ENCODE peak calls at places on chromosome 3, in seven cellular contexts. S is adrenal gland, T is islet precursor cell, A is SK-N-SH, Q is EL, O is MM.1S, W is GM13977. P is an unnamed sample.

GRCh38 chr3:172713316-172713715 is 2.4 kb upstream of the NCEH1 start:
- DNase-seq in S (no peak), T (no peak), A (no peak), Q (no peak), O (no peak), W (no peak), P (no peak)

GRCh38 chr3:131277836-131278497 is 103.6 kb upstream of the NUDT16 start:
- DNase-seq in S (no peak), T (no peak), A (no peak), Q (peak), O (no peak), W (no peak), P (no peak)

GRCh38 chr3:45915518-45916231 is 27.6 kb upstream of the CXCR6 start:
- DNase-seq in S (peak), T (peak), A (no peak), Q (peak), O (peak), W (peak), P (no peak)

GRCh38 chr3:23489338-23490158 is 286.4 kb downstream of the UBE2E2 start:
- DNase-seq in S (no peak), T (no peak), A (no peak), Q (peak), O (no peak), W (no peak), P (no peak)

GRCh38 chr3:106339551-106339950 is 470.7 kb upstream of the CBLB start:
- DNase-seq in S (no peak), T (no peak), A (no peak), Q (no peak), O (no peak), W (no peak), P (no peak)

GRCh38 chr3:123586131-123586530 is 1.3 kb upstream of the HACD2 start:
- DNase-seq in S (peak), T (peak), A (peak), Q (peak), O (peak), W (no peak), P (no peak)

GRCh38 chr3:129313415-129313982 is 34.8 kb downstream of the HMCES start:
- DNase-seq in S (no peak), T (peak), A (no peak), Q (no peak), O (peak), W (no peak), P (no peak)

GRCh38 chr3:72896996-72897757 is 9.3 kb downstream of the GXYLT2 start:
- DNase-seq in S (no peak), T (peak), A (peak), Q (peak), O (no peak), W (no peak), P (no peak)

GRCh38 chr3:152524198-152525140 is 255.7 kb downstream of the MBNL1 start:
- DNase-seq in S (peak), T (no peak), A (peak), Q (peak), O (peak), W (peak), P (peak)

GRCh38 chr3:190585771-190586630 is 72.1 kb downstream of the IL1RAP start:
- DNase-seq in S (peak), T (peak), A (peak), Q (peak), O (no peak), W (no peak), P (peak)

GRCh38 chr3:155404486-155404885 is 111.0 kb upstream of the STRIT1 start:
- DNase-seq in S (no peak), T (no peak), A (no peak), Q (no peak), O (no peak), W (no peak), P (no peak)

GRCh38 chr3:18300916-18301315 is 124.2 kb downstream of the SATB1 start:
- DNase-seq in S (no peak), T (no peak), A (no peak), Q (no peak), O (no peak), W (no peak), P (no peak)

GRCh38 chr3:186165331-186165730 is 56.4 kb upstream of the ETV5 start:
- DNase-seq in S (no peak), T (no peak), A (no peak), Q (no peak), O (no peak), W (no peak), P (no peak)

GRCh38 chr3:16112910-16113504 is 61.5 kb upstream of the GALNT15 start:
- DNase-seq in S (peak), T (no peak), A (no peak), Q (peak), O (no peak), W (no peak), P (no peak)

GRCh38 chr3:129745253-129745652 is 138.8 kb upstream of the PLXND1 start:
- DNase-seq in S (no peak), T (no peak), A (no peak), Q (no peak), O (no peak), W (no peak), P (no peak)

GRCh38 chr3:190302209-190302885 is 19.9 kb downstream of the CLDN1 start:
- DNase-seq in S (no peak), T (peak), A (no peak), Q (peak), O (no peak), W (no peak), P (no peak)